ENCODE peak calls at places on chromosomes 3 and 15, in five cellular contexts. One of them, this sample, is unnamed.

GRCh38 chr15:36658321-36658720 is 78.9 kb downstream of the CDIN1 start:
- DNase-seq in SW 1271: no peak
- DNase-seq in AG08395: peak
- DNase-seq in EL: peak
- DNase-seq in HT1080: no peak
- DNase-seq in this sample: peak

GRCh38 chr3:121855555-121855954 is 20.5 kb downstream of the EAF2 start:
- DNase-seq in SW 1271: no peak
- DNase-seq in AG08395: no peak
- DNase-seq in EL: no peak
- DNase-seq in HT1080: peak
- DNase-seq in this sample: no peak

GRCh38 chr15:40844543-40844981 is 714 bp downstream of the SPINT1 start:
- DNase-seq in SW 1271: no peak
- DNase-seq in AG08395: peak
- DNase-seq in EL: peak
- DNase-seq in HT1080: no peak
- DNase-seq in this sample: no peak

GRCh38 chr3:4852780-4853748 is 126.2 kb upstream of the BHLHE40 start:
- DNase-seq in SW 1271: no peak
- DNase-seq in AG08395: peak
- DNase-seq in EL: peak
- DNase-seq in HT1080: peak
- DNase-seq in this sample: no peak

GRCh38 chr15:55770261-55770660 is 27.3 kb upstream of the PRTG start:
- DNase-seq in SW 1271: no peak
- DNase-seq in AG08395: no peak
- DNase-seq in EL: peak
- DNase-seq in HT1080: no peak
- DNase-seq in this sample: no peak

GRCh38 chr3:63864008-63864871 is 573 bp downstream of the ATXN7 start:
- DNase-seq in SW 1271: no peak
- DNase-seq in AG08395: peak
- DNase-seq in EL: peak
- DNase-seq in HT1080: peak
- DNase-seq in this sample: no peak

GRCh38 chr3:146165844-146166243 is 4.9 kb upstream of the PLOD2 start:
- DNase-seq in SW 1271: no peak
- DNase-seq in AG08395: no peak
- DNase-seq in EL: no peak
- DNase-seq in HT1080: no peak
- DNase-seq in this sample: no peak

GRCh38 chr15:52557242-52557641 is 11.6 kb downstream of the ARPP19 start:
- DNase-seq in SW 1271: no peak
- DNase-seq in AG08395: no peak
- DNase-seq in EL: no peak
- DNase-seq in HT1080: no peak
- DNase-seq in this sample: no peak

GRCh38 chr15:73807865-73808264 is 54.7 kb upstream of the INSYN1 start:
- DNase-seq in SW 1271: no peak
- DNase-seq in AG08395: no peak
- DNase-seq in EL: no peak
- DNase-seq in HT1080: no peak
- DNase-seq in this sample: no peak

GRCh38 chr3:186909078-186909853 is 21.1 kb upstream of the ST6GAL1 start:
- DNase-seq in SW 1271: no peak
- DNase-seq in AG08395: no peak
- DNase-seq in EL: no peak
- DNase-seq in HT1080: peak
- DNase-seq in this sample: no peak

GRCh38 chr15:77266708-77267387 is 153.1 kb downstream of the PEAK1 start:
- DNase-seq in SW 1271: no peak
- DNase-seq in AG08395: peak
- DNase-seq in EL: peak
- DNase-seq in HT1080: peak
- DNase-seq in this sample: peak

GRCh38 chr15:84079885-84080777 is 155.4 kb upstream of the GOLGA6L4 start:
- DNase-seq in SW 1271: no peak
- DNase-seq in AG08395: no peak
- DNase-seq in EL: peak
- DNase-seq in HT1080: no peak
- DNase-seq in this sample: no peak

GRCh38 chr3:192887047-192887446 is 30.6 kb downstream of the MB21D2 start:
- DNase-seq in SW 1271: no peak
- DNase-seq in AG08395: no peak
- DNase-seq in EL: peak
- DNase-seq in HT1080: peak
- DNase-seq in this sample: no peak

GRCh38 chr15:41207687-41208448 is 22.7 kb downstream of the EXD1 start:
- DNase-seq in SW 1271: no peak
- DNase-seq in AG08395: peak
- DNase-seq in EL: peak
- DNase-seq in HT1080: peak
- DNase-seq in this sample: no peak

GRCh38 chr3:152205097-152205593 is 63.6 kb upstream of the MBNL1 start:
- DNase-seq in SW 1271: no peak
- DNase-seq in AG08395: no peak
- DNase-seq in EL: no peak
- DNase-seq in HT1080: no peak
- DNase-seq in this sample: no peak